ENCODE peak calls at places on chromosomes 6 and 20, in six cellular contexts. I, M, S, C, E and P are unnamed samples.

GRCh38 chr20:2695206-2695983 is 2.8 kb downstream of the EBF4 start:
- DNase-seq in I (no peak), C (no peak), E (no peak), M (no peak), S (no peak), P (no peak)

GRCh38 chr6:14695579-14695978 is 550.3 kb upstream of the JARID2 start:
- DNase-seq in M (no peak), S (no peak), I (no peak), C (no peak), E (no peak), P (no peak)

GRCh38 chr6:148987982-148988381 is 241.2 kb downstream of the UST start:
- DNase-seq in I (no peak), E (no peak), M (no peak), C (no peak), S (no peak), P (no peak)

GRCh38 chr6:164370773-164371172 is 938.6 kb downstream of the C6orf118 start:
- DNase-seq in S (no peak), M (no peak), I (no peak), E (no peak), C (peak; percentile 16), P (peak; percentile 62)

GRCh38 chr6:11033825-11034224 is 10.3 kb downstream of the ELOVL2 start:
- DNase-seq in M (no peak), E (no peak), C (peak; percentile 35), I (no peak), S (peak; percentile 74), P (peak; percentile 63)

GRCh38 chr6:49325901-49326300 is 137.2 kb downstream of the MMUT start:
- DNase-seq in E (no peak), C (no peak), I (no peak), M (no peak), S (no peak), P (peak; percentile 20)

GRCh38 chr6:111625511-111626331 is 20.0 kb upstream of the TRAF3IP2 start:
- DNase-seq in E (no peak), I (no peak), M (no peak), S (peak; percentile 52), C (peak; percentile 24), P (no peak)

GRCh38 chr6:106553440-106553839 is 75.9 kb downstream of the RTN4IP1 start:
- DNase-seq in I (no peak), C (no peak), E (no peak), S (no peak), M (peak; percentile 11), P (no peak)

GRCh38 chr6:70325009-70325408 is 22.1 kb upstream of the COL9A1 start:
- DNase-seq in C (no peak), M (no peak), S (no peak), E (no peak), I (no peak), P (no peak)

GRCh38 chr20:17644451-17644850 is 37.6 kb downstream of the RRBP1 start:
- DNase-seq in E (no peak), I (peak; percentile 38), C (no peak), S (no peak), M (no peak), P (no peak)

GRCh38 chr6:96795481-96795880 is 41.8 kb downstream of the GPR63 start:
- DNase-seq in S (no peak), M (no peak), I (no peak), C (no peak), E (no peak), P (no peak)

GRCh38 chr20:17066955-17067354 is 159.9 kb upstream of the PCSK2 start:
- DNase-seq in C (no peak), M (no peak), I (no peak), S (no peak), E (no peak), P (no peak)

GRCh38 chr6:37407948-37408347 is 25.1 kb upstream of the CMTR1 start:
- DNase-seq in M (no peak), I (no peak), C (no peak), E (no peak), S (no peak), P (no peak)